ENCODE peak calls at places on chromosome 12, in five cellular contexts. G is lower lobe of right lung, D is uterus, P is stomach, L is heart right ventricle. H is an unnamed sample. For H3K4me1, the result is how much of the 10 kb centered on the place peaks cover.

GRCh38 chr12:82486524-82487235 is 128.4 kb downstream of the METTL25 start:
- DNase-seq in G (no peak), D (no peak), P (no peak), L (no peak), H (no peak)

GRCh38 chr12:7152818-7153217 is 22.6 kb downstream of the CLSTN3 start:
- DNase-seq in G (no peak), D (no peak), P (no peak), L (no peak), H (no peak)

GRCh38 chr12:3603576-3603975 is 112.6 kb downstream of the PRMT8 start:
- DNase-seq in G (no peak), D (no peak), P (no peak), L (no peak), H (peak)

GRCh38 chr12:64737539-64737938 is 21.7 kb downstream of the GNS start:
- DNase-seq in G (no peak), D (no peak), P (no peak), L (no peak), H (no peak)

GRCh38 chr12:9931245-9931644 is 925 bp downstream of the CLEC2A start:
- DNase-seq in G (no peak), D (no peak), P (no peak), L (no peak), H (no peak)

GRCh38 chr12:14612895-14613294 is 45.2 kb upstream of the PLBD1 start:
- DNase-seq in G (no peak), D (no peak), P (no peak), L (no peak), H (no peak)

GRCh38 chr12:99170461-99170860 is 477.1 kb upstream of the GARIN6 start:
- DNase-seq in G (no peak), D (no peak), P (no peak), L (no peak), H (no peak)

GRCh38 chr12:44117368-44117767 is 281.5 kb downstream of the TMEM117 start:
- DNase-seq in G (no peak), D (no peak), P (no peak), L (no peak), H (no peak)

GRCh38 chr12:4579305-4580097 is 17.5 kb downstream of the DYRK4 start:
- DNase-seq in G (no peak), D (no peak), P (no peak), L (no peak), H (no peak)

GRCh38 chr12:52043386-52044212 is 7.6 kb upstream of the NR4A1 start:
- DNase-seq in G (no peak), D (peak), P (no peak), L (peak), H (no peak)

GRCh38 chr12:83168756-83169155 is 482.1 kb downstream of the TMTC2 start:
- DNase-seq in G (no peak), D (no peak), P (no peak), L (no peak), H (no peak)

GRCh38 chr12:94673951-94674570 is 23.7 kb upstream of the TMCC3 start:
- DNase-seq in G (no peak), D (no peak), P (no peak), L (no peak), H (no peak)

GRCh38 chr12:6326316-6326959 is 15.4 kb downstream of the TNFRSF1A start:
- DNase-seq in G (no peak), D (peak), P (peak), L (no peak), H (peak)

GRCh38 chr12:65602579-65603295 is 221.5 kb upstream of the HMGA2 start:
- DNase-seq in G (peak), D (peak), P (peak), L (peak), H (peak)

GRCh38 chr12:72098622-72099021 is 160.0 kb downstream of the TPH2 start:
- DNase-seq in G (no peak), D (no peak), P (no peak), L (no peak), H (no peak)

GRCh38 chr12:57563358-57563757 is 13.5 kb downstream of the KIF5A start:
- DNase-seq in G (no peak), D (no peak), P (no peak), L (no peak), H (no peak)

GRCh38 chr12:132539016-132539773 is 49.2 kb downstream of the FBRSL1 start:
- DNase-seq in G (no peak), D (no peak), P (no peak), L (no peak), H (no peak)

GRCh38 chr12:116406529-116406928 is 129.0 kb upstream of the MED13L start:
- DNase-seq in G (peak), D (peak), P (peak), L (peak), H (peak)

GRCh38 chr12:5243014-5243413 is 188.9 kb upstream of the NTF3 start:
- DNase-seq in G (no peak), D (no peak), P (no peak), L (no peak), H (no peak)

GRCh38 chr12:15122349-15122748 is 98.9 kb downstream of the RERG start:
- DNase-seq in G (no peak), D (no peak), P (no peak), L (no peak), H (no peak)

GRCh38 chr12:130333341-130333740 is 4.3 kb upstream of the PIWIL1 start:
- DNase-seq in G (no peak), D (no peak), P (no peak), L (no peak), H (no peak)

GRCh38 chr12:100234591-100235304 is 32.1 kb downstream of the DEPDC4 start:
- DNase-seq in G (no peak), D (no peak), P (no peak), L (no peak), H (no peak)

GRCh38 chr12:71592841-71593240 is 70.8 kb downstream of the ZFC3H1 start:
- DNase-seq in G (no peak), D (no peak), P (no peak), L (no peak), H (no peak)

GRCh38 chr12:67681145-67681778 is 32.7 kb downstream of the DYRK2 start:
- DNase-seq in G (no peak), D (peak), P (no peak), L (no peak), H (no peak)

GRCh38 chr12:108729612-108730336 is 1.5 kb downstream of the CORO1C start:
- DNase-seq in G (no peak), D (no peak), P (no peak), L (no peak), H (no peak)

GRCh38 chr12:26080911-26081310 is 43.9 kb downstream of the BHLHE41 start:
- DNase-seq in G (no peak), D (no peak), P (no peak), L (no peak), H (no peak)

GRCh38 chr12:123109319-123109772 is 41.5 kb downstream of the PITPNM2 start:
- DNase-seq in G (no peak), D (no peak), P (no peak), L (no peak), H (no peak)

GRCh38 chr12:96236221-96236822 is 42.1 kb downstream of the ELK3 start:
- DNase-seq in G (no peak), D (peak), P (no peak), L (peak), H (peak)

GRCh38 chr12:66693901-66694513 is 15.1 kb upstream of the GRIP1 start:
- DNase-seq in G (no peak), D (no peak), P (no peak), L (no peak), H (no peak)

GRCh38 chr12:52195065-52195730 is 3.4 kb upstream of the KRT80 start:
- DNase-seq in G (no peak), D (peak), P (no peak), L (no peak), H (no peak)

GRCh38 chr12:78585132-78585531 is 279.4 kb upstream of the SYT1 start:
- DNase-seq in G (no peak), D (no peak), P (no peak), L (no peak), H (no peak)

GRCh38 chr12:84924956-84925355 is 12.4 kb upstream of the SLC6A15 start:
- DNase-seq in G (no peak), D (no peak), P (no peak), L (no peak), H (no peak)

GRCh38 chr12:130147875-130148596 is 14.2 kb upstream of the FZD10 start:
- DNase-seq in G (peak), D (no peak), P (no peak), L (no peak), H (peak)

GRCh38 chr12:108423486-108423885 is 84.4 kb upstream of the CMKLR1 start:
- DNase-seq in G (no peak), D (no peak), P (no peak), L (no peak), H (no peak)

GRCh38 chr12:119594772-119595445 is 1.3 kb downstream of the TMEM233 start:
- DNase-seq in G (no peak), D (no peak), P (no peak), L (peak), H (no peak)

GRCh38 chr12:72268386-72268785 is 3.8 kb upstream of the TRHDE start:
- DNase-seq in G (no peak), D (no peak), P (no peak), L (no peak), H (no peak)

GRCh38 chr12:90945070-90945649 is 9.8 kb downstream of the CCER1 start:
- DNase-seq in G (no peak), D (no peak), P (no peak), L (no peak), H (no peak)

GRCh38 chr12:93184664-93185368 is 192.9 kb upstream of the NUDT4 start:
- DNase-seq in G (no peak), D (no peak), P (no peak), L (no peak), H (no peak)
- TF ChIP-seq CTCF in G (no peak), D (no peak), P (no peak), L (no peak), H (no peak)

GRCh38 chr12:87182696-87183233 is 846.4 kb downstream of the C12orf50 start:
- DNase-seq in G (no peak), D (no peak), P (no peak), L (no peak), H (peak)
- H3K4me1 ChIP-seq in G (under half), D (under half), P (under half), L (under half), H (under half)

GRCh38 chr12:1660304-1661187 is 30.3 kb upstream of the ADIPOR2 start:
- DNase-seq in G (peak), D (peak), P (peak), L (peak), H (no peak)

GRCh38 chr12:1663440-1664132 is 27.3 kb upstream of the ADIPOR2 start:
- DNase-seq in G (no peak), D (no peak), P (no peak), L (no peak), H (no peak)

GRCh38 chr12:1665366-1665765 is 25.5 kb upstream of the ADIPOR2 start:
- DNase-seq in G (no peak), D (no peak), P (no peak), L (no peak), H (no peak)

GRCh38 chr12:1661553-1662335 is 29.1 kb upstream of the ADIPOR2 start:
- DNase-seq in G (peak), D (peak), P (peak), L (peak), H (peak)

GRCh38 chr12:1662761-1663439 is 28.0 kb upstream of the ADIPOR2 start:
- DNase-seq in G (peak), D (no peak), P (peak), L (peak), H (peak)
- TF ChIP-seq CTCF in G (peak), D (peak), P (peak), L (peak), H (no peak)

DNA sequence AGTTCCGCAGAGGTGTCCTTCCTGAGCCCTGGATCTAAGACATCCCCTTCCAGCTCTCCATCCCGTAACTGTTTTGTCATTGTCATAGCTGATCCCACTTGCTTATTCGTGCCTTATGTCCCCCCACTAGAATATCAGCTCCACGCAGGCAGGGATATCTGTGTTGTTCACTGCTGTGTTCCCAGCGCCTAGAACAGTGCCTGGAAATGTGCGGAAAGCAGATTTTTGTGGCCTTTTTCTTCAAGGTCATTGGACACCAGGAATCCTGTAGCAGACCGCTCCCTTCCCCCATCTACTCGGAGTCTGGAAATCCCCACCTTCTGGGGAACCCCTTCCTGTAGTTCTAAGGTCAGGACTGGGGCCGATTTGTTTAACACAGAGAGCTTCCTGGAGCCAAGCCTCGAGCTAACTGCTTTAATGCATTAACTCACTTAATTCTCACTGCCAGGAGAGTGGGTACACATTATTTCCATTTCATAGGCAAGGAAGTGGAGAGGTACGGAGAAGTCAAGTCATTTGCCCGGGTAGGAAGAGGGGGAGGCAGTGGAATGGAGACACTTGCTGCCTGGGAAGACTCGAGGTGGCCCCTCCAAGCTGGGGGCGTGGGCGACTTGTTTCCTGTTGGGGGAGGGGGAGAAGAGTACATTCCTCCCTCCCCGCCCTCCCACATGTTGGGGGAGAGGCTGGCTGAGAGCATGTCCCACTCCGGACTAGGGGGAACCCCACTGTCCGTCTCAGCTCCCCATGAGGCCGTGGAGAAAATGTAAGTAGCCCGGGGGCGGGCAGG is 1.2 kb upstream of the SH2B3 start:
- DNase-seq in G (peak), D (peak), P (no peak), L (no peak), H (no peak)
- H3K4me1 ChIP-seq in G (half or more), D (under half), P (half or more), L (half or more), H (half or more)

GRCh38 chr12:54355104-54355815 is 9.0 kb downstream of the GPR84 start:
- DNase-seq in G (no peak), D (no peak), P (no peak), L (no peak), H (no peak)
- TF ChIP-seq CTCF in G (no peak), D (no peak), P (no peak), L (no peak), H (no peak)

GRCh38 chr12:104321949-104322348 is 18.4 kb downstream of the EID3 start:
- DNase-seq in G (no peak), D (no peak), P (no peak), L (no peak), H (no peak)
- H3K4me1 ChIP-seq in G (under half), D (under half), P (under half), L (under half), H (under half)

GRCh38 chr12:117473856-117474255 is 112.4 kb upstream of the NOS1 start:
- DNase-seq in G (no peak), D (no peak), P (no peak), L (no peak), H (no peak)

GRCh38 chr12:117469883-117470483 is 108.6 kb upstream of the NOS1 start:
- DNase-seq in G (no peak), D (no peak), P (no peak), L (no peak), H (no peak)

GRCh38 chr12:117476341-117476740 is 114.9 kb upstream of the NOS1 start:
- DNase-seq in G (no peak), D (no peak), P (no peak), L (no peak), H (no peak)

GRCh38 chr12:117470804-117471203 is 109.4 kb upstream of the NOS1 start:
- DNase-seq in G (no peak), D (no peak), P (no peak), L (no peak), H (no peak)

GRCh38 chr12:117472983-117473382 is 111.6 kb upstream of the NOS1 start:
- DNase-seq in G (no peak), D (no peak), P (no peak), L (no peak), H (peak)
- TF ChIP-seq CTCF in G (peak), D (no peak), P (no peak), L (peak), H (peak)

GRCh38 chr12:27480031-27480430 is 33.5 kb downstream of the SMCO2 start:
- DNase-seq in G (no peak), D (no peak), P (no peak), L (no peak), H (no peak)

GRCh38 chr12:27478949-27479348 is 32.4 kb downstream of the SMCO2 start:
- DNase-seq in G (no peak), D (no peak), P (no peak), L (no peak), H (no peak)

GRCh38 chr12:27472604-27473003 is 26.1 kb downstream of the SMCO2 start:
- DNase-seq in G (no peak), D (no peak), P (no peak), L (no peak), H (no peak)

GRCh38 chr12:27474344-27474743 is 27.8 kb downstream of the SMCO2 start:
- DNase-seq in G (no peak), D (no peak), P (no peak), L (no peak), H (no peak)

GRCh38 chr12:27477049-27477448 is 30.5 kb downstream of the SMCO2 start:
- DNase-seq in G (no peak), D (no peak), P (no peak), L (no peak), H (no peak)
- H3K4me1 ChIP-seq in G (under half), D (under half), P (under half), L (under half), H (under half)

GRCh38 chr12:38919191-38919590 is 13.8 kb upstream of the CPNE8 start:
- DNase-seq in G (no peak), D (no peak), P (no peak), L (no peak), H (no peak)

GRCh38 chr12:38911611-38912010 is 6.2 kb upstream of the CPNE8 start:
- DNase-seq in G (no peak), D (no peak), P (no peak), L (no peak), H (no peak)

GRCh38 chr12:38921025-38921677 is 15.8 kb upstream of the CPNE8 start:
- DNase-seq in G (no peak), D (no peak), P (peak), L (no peak), H (no peak)

GRCh38 chr12:38912116-38912515 is 6.7 kb upstream of the CPNE8 start:
- DNase-seq in G (no peak), D (no peak), P (no peak), L (no peak), H (no peak)

DNA sequence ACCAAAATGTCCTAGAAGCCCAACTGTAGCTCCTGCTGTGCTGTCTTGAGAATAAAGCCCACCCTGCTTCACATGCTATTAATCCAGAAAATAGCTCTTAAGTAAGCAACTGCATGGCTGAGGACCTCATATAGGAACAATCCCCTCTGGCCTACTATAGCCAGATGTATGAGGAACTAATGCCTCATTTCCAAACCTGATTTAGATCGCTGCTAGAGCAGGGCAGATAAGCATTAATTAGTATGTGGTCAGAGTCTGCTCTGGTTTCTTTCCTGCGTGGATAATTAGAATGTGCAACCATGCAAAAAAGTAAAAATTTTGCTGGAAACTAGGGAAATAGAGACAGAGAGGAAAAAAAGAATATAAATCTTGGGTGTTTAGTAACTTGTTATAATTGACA is 10.4 kb upstream of the CPNE8 start:
- DNase-seq in G (no peak), D (no peak), P (no peak), L (no peak), H (no peak)
- TF ChIP-seq CTCF in G (no peak), D (no peak), P (no peak), L (no peak), H (no peak)

GRCh38 chr12:2288875-2289274 is 236.1 kb downstream of the CACNA1C start:
- DNase-seq in G (no peak), D (no peak), P (no peak), L (no peak), H (no peak)
- H3K4me1 ChIP-seq in G (under half), D (under half), P (half or more), L (half or more), H (half or more)